ENCODE peak calls at places on chromosome 2, in four cellular contexts. U is non-pigmented ciliary epithelial cell, B is EH, P is nephron progenitor cell. C is an unnamed sample.

GRCh38 chr2:24793752-24794477 is 690 bp downstream of the CENPO start:
- DNase-seq in U (no peak), B (peak), P (peak), C (no peak)

GRCh38 chr2:46988733-46989481 is 73.3 kb upstream of the MCFD2 start:
- DNase-seq in U (no peak), B (no peak), P (peak), C (no peak)

GRCh38 chr2:207142461-207142860 is 23.3 kb downstream of the KLF7 start:
- DNase-seq in U (no peak), B (peak), P (no peak), C (no peak)

GRCh38 chr2:160209457-160209856 is 9.4 kb upstream of the ITGB6 start:
- DNase-seq in U (peak), B (peak), P (no peak), C (peak)

GRCh38 chr2:44952143-44952805 is 10.8 kb downstream of the SIX3 start:
- DNase-seq in U (no peak), B (peak), P (peak), C (no peak)

GRCh38 chr2:45439788-45440773 is 171.0 kb downstream of the SRBD1 start:
- DNase-seq in U (no peak), B (peak), P (no peak), C (peak)

GRCh38 chr2:238255146-238255545 is 15.3 kb upstream of the HES6 start:
- DNase-seq in U (no peak), B (no peak), P (no peak), C (no peak)

GRCh38 chr2:47288864-47289263 is 114.1 kb upstream of the MSH2 start:
- DNase-seq in U (peak), B (peak), P (no peak), C (no peak)

GRCh38 chr2:189580267-189580661 is 322 bp downstream of the SLC40A1 start:
- DNase-seq in U (no peak), B (no peak), P (peak), C (no peak)

GRCh38 chr2:85273732-85274731 is 53.8 kb downstream of the TGOLN2 start:
- DNase-seq in U (no peak), B (peak), P (no peak), C (peak)

GRCh38 chr2:17538022-17538843 is 2.3 kb upstream of the VSNL1 start:
- DNase-seq in U (no peak), B (no peak), P (peak), C (peak)

GRCh38 chr2:231041061-231041689 is 3.9 kb downstream of the C2orf72 start:
- DNase-seq in U (no peak), B (no peak), P (no peak), C (no peak)

GRCh38 chr2:197486175-197486574 is 13.5 kb downstream of the HSPD1 start:
- DNase-seq in U (no peak), B (no peak), P (no peak), C (no peak)

GRCh38 chr2:175557810-175558377 is 376.4 kb upstream of the ATP5MC3 start:
- DNase-seq in U (no peak), B (no peak), P (no peak), C (no peak)

GRCh38 chr2:124815386-124815785 is 790.3 kb downstream of the CNTNAP5 start:
- DNase-seq in U (no peak), B (no peak), P (no peak), C (no peak)

GRCh38 chr2:12059616-12060441 is 313.4 kb downstream of the LPIN1 start:
- DNase-seq in U (no peak), B (peak), P (no peak), C (no peak)

GRCh38 chr2:75600418-75601088 is 39.8 kb upstream of the EVA1A start:
- DNase-seq in U (no peak), B (no peak), P (no peak), C (no peak)

GRCh38 chr2:38010995-38011394 is 65.0 kb downstream of the CYP1B1 start:
- DNase-seq in U (no peak), B (no peak), P (no peak), C (no peak)

GRCh38 chr2:23499419-23499818 is 114.4 kb downstream of the KLHL29 start:
- DNase-seq in U (no peak), B (no peak), P (no peak), C (no peak)

GRCh38 chr2:41782306-41783158 is 265.3 kb upstream of the PKDCC start:
- DNase-seq in U (peak), B (peak), P (peak), C (peak)

GRCh38 chr2:17593841-17594482 is 53.5 kb downstream of the VSNL1 start:
- DNase-seq in U (no peak), B (no peak), P (no peak), C (no peak)

GRCh38 chr2:43068053-43068471 is 158.3 kb downstream of the ZFP36L2 start:
- DNase-seq in U (no peak), B (no peak), P (no peak), C (no peak)

GRCh38 chr2:41928593-41928992 is 119.2 kb upstream of the PKDCC start:
- DNase-seq in U (peak), B (peak), P (no peak), C (peak)

GRCh38 chr2:114127372-114127771 is 237.5 kb downstream of the ACTR3 start:
- DNase-seq in U (no peak), B (peak), P (no peak), C (no peak)

C was measured in Caki2.